ENCODE peak calls at places on chromosomes 11 and 22, in eight cellular contexts. One of them, this sample, is unnamed.

GRCh38 chr22:35568751-35569725 is 28.4 kb downstream of the RASD2 start:
- DNase-seq in OCI-M1: no peak
- DNase-seq in naive thymus-derived CD4-positive, alpha-beta T cell: no peak
- DNase-seq in Calu3: no peak
- DNase-seq in KBM-7: no peak
- DNase-seq in thyroid gland: no peak
- DNase-seq in thoracic aorta: no peak
- DNase-seq in stimulated activated CD4-positive, alpha-beta T cell treated with anti-CD3 and anti-CD28 coated beads, Interleukin-12 subunit alpha, Interleukin-12 subunit beta, amount 100 ng/mL, for 24 hours: no peak
- DNase-seq in this sample: no peak

GRCh38 chr11:123616505-123617198 is 37.8 kb downstream of the SCN3B start:
- DNase-seq in OCI-M1: no peak
- DNase-seq in naive thymus-derived CD4-positive, alpha-beta T cell: no peak
- DNase-seq in Calu3: no peak
- DNase-seq in KBM-7: no peak
- DNase-seq in thyroid gland: no peak
- DNase-seq in thoracic aorta: no peak
- DNase-seq in stimulated activated CD4-positive, alpha-beta T cell treated with anti-CD3 and anti-CD28 coated beads, Interleukin-12 subunit alpha, Interleukin-12 subunit beta, amount 100 ng/mL, for 24 hours: no peak
- DNase-seq in this sample: no peak

GRCh38 chr11:28529046-28529445 is 420.9 kb downstream of the METTL15 start:
- DNase-seq in OCI-M1: no peak
- DNase-seq in naive thymus-derived CD4-positive, alpha-beta T cell: no peak
- DNase-seq in Calu3: no peak
- DNase-seq in KBM-7: no peak
- DNase-seq in thyroid gland: peak; percentile 19
- DNase-seq in thoracic aorta: no peak
- DNase-seq in stimulated activated CD4-positive, alpha-beta T cell treated with anti-CD3 and anti-CD28 coated beads, Interleukin-12 subunit alpha, Interleukin-12 subunit beta, amount 100 ng/mL, for 24 hours: no peak
- DNase-seq in this sample: no peak

GRCh38 chr11:86355256-86355655 is 19.4 kb upstream of the CCDC81 start:
- DNase-seq in OCI-M1: no peak
- DNase-seq in naive thymus-derived CD4-positive, alpha-beta T cell: no peak
- DNase-seq in Calu3: no peak
- DNase-seq in KBM-7: no peak
- DNase-seq in thyroid gland: peak; percentile 63
- DNase-seq in thoracic aorta: no peak
- DNase-seq in stimulated activated CD4-positive, alpha-beta T cell treated with anti-CD3 and anti-CD28 coated beads, Interleukin-12 subunit alpha, Interleukin-12 subunit beta, amount 100 ng/mL, for 24 hours: no peak
- DNase-seq in this sample: no peak

GRCh38 chr22:49300951-49301397 is 526.7 kb downstream of the BRD1 start:
- DNase-seq in OCI-M1: no peak
- DNase-seq in naive thymus-derived CD4-positive, alpha-beta T cell: no peak
- DNase-seq in Calu3: no peak
- DNase-seq in KBM-7: no peak
- DNase-seq in thyroid gland: no peak
- DNase-seq in thoracic aorta: no peak
- DNase-seq in stimulated activated CD4-positive, alpha-beta T cell treated with anti-CD3 and anti-CD28 coated beads, Interleukin-12 subunit alpha, Interleukin-12 subunit beta, amount 100 ng/mL, for 24 hours: no peak
- DNase-seq in this sample: no peak

GRCh38 chr11:133934599-133935550 is 21.9 kb downstream of the IGSF9B start:
- DNase-seq in OCI-M1: peak; percentile 88
- DNase-seq in naive thymus-derived CD4-positive, alpha-beta T cell: no peak
- DNase-seq in Calu3: peak; percentile 80
- DNase-seq in KBM-7: no peak
- DNase-seq in thyroid gland: no peak
- DNase-seq in thoracic aorta: no peak
- DNase-seq in stimulated activated CD4-positive, alpha-beta T cell treated with anti-CD3 and anti-CD28 coated beads, Interleukin-12 subunit alpha, Interleukin-12 subunit beta, amount 100 ng/mL, for 24 hours: no peak
- DNase-seq in this sample: no peak

GRCh38 chr22:42692239-42693054 is 28.2 kb downstream of the A4GALT start:
- DNase-seq in OCI-M1: no peak
- DNase-seq in naive thymus-derived CD4-positive, alpha-beta T cell: no peak
- DNase-seq in Calu3: no peak
- DNase-seq in KBM-7: no peak
- DNase-seq in thyroid gland: no peak
- DNase-seq in thoracic aorta: no peak
- DNase-seq in stimulated activated CD4-positive, alpha-beta T cell treated with anti-CD3 and anti-CD28 coated beads, Interleukin-12 subunit alpha, Interleukin-12 subunit beta, amount 100 ng/mL, for 24 hours: no peak
- DNase-seq in this sample: no peak

GRCh38 chr11:123197711-123198110 is 2.7 kb upstream of the CLMP start:
- DNase-seq in OCI-M1: no peak
- DNase-seq in naive thymus-derived CD4-positive, alpha-beta T cell: no peak
- DNase-seq in Calu3: no peak
- DNase-seq in KBM-7: no peak
- DNase-seq in thyroid gland: no peak
- DNase-seq in thoracic aorta: no peak
- DNase-seq in stimulated activated CD4-positive, alpha-beta T cell treated with anti-CD3 and anti-CD28 coated beads, Interleukin-12 subunit alpha, Interleukin-12 subunit beta, amount 100 ng/mL, for 24 hours: no peak
- DNase-seq in this sample: no peak

GRCh38 chr11:1882265-1883238 is 9.1 kb downstream of the PRR33 start:
- DNase-seq in OCI-M1: peak; percentile 79
- DNase-seq in naive thymus-derived CD4-positive, alpha-beta T cell: peak; percentile 73
- DNase-seq in Calu3: peak; percentile 88
- DNase-seq in KBM-7: peak; percentile 83
- DNase-seq in thyroid gland: peak; percentile 63
- DNase-seq in thoracic aorta: no peak
- DNase-seq in stimulated activated CD4-positive, alpha-beta T cell treated with anti-CD3 and anti-CD28 coated beads, Interleukin-12 subunit alpha, Interleukin-12 subunit beta, amount 100 ng/mL, for 24 hours: peak; percentile 59
- DNase-seq in this sample: peak; percentile 37

GRCh38 chr11:64620286-64620962 is 29.4 kb downstream of the SLC22A12 start:
- DNase-seq in OCI-M1: no peak
- DNase-seq in naive thymus-derived CD4-positive, alpha-beta T cell: no peak
- DNase-seq in Calu3: no peak
- DNase-seq in KBM-7: no peak
- DNase-seq in thyroid gland: peak; percentile 54
- DNase-seq in thoracic aorta: no peak
- DNase-seq in stimulated activated CD4-positive, alpha-beta T cell treated with anti-CD3 and anti-CD28 coated beads, Interleukin-12 subunit alpha, Interleukin-12 subunit beta, amount 100 ng/mL, for 24 hours: no peak
- DNase-seq in this sample: no peak

GRCh38 chr11:94112182-94112960 is 16.3 kb upstream of the PANX1 start:
- DNase-seq in OCI-M1: no peak
- DNase-seq in naive thymus-derived CD4-positive, alpha-beta T cell: no peak
- DNase-seq in Calu3: no peak
- DNase-seq in KBM-7: no peak
- DNase-seq in thyroid gland: no peak
- DNase-seq in thoracic aorta: no peak
- DNase-seq in stimulated activated CD4-positive, alpha-beta T cell treated with anti-CD3 and anti-CD28 coated beads, Interleukin-12 subunit alpha, Interleukin-12 subunit beta, amount 100 ng/mL, for 24 hours: no peak
- DNase-seq in this sample: no peak

GRCh38 chr11:71420455-71421241 is 27.5 kb downstream of the DHCR7 start:
- DNase-seq in OCI-M1: peak; percentile 76
- DNase-seq in naive thymus-derived CD4-positive, alpha-beta T cell: no peak
- DNase-seq in Calu3: peak; percentile 63
- DNase-seq in KBM-7: peak; percentile 66
- DNase-seq in thyroid gland: peak; percentile 32
- DNase-seq in thoracic aorta: no peak
- DNase-seq in stimulated activated CD4-positive, alpha-beta T cell treated with anti-CD3 and anti-CD28 coated beads, Interleukin-12 subunit alpha, Interleukin-12 subunit beta, amount 100 ng/mL, for 24 hours: no peak
- DNase-seq in this sample: peak; percentile 4

GRCh38 chr22:49970528-49971231 is 10.1 kb downstream of the PIM3 start:
- DNase-seq in OCI-M1: peak; percentile 97
- DNase-seq in naive thymus-derived CD4-positive, alpha-beta T cell: peak; percentile 83
- DNase-seq in Calu3: peak; percentile 98
- DNase-seq in KBM-7: peak; percentile 98
- DNase-seq in thyroid gland: peak; percentile 99
- DNase-seq in thoracic aorta: peak; percentile 96
- DNase-seq in stimulated activated CD4-positive, alpha-beta T cell treated with anti-CD3 and anti-CD28 coated beads, Interleukin-12 subunit alpha, Interleukin-12 subunit beta, amount 100 ng/mL, for 24 hours: peak; percentile 91
- DNase-seq in this sample: peak; percentile 84

GRCh38 chr22:40592352-40593113 is 44.0 kb downstream of the MRTFA start:
- DNase-seq in OCI-M1: no peak
- DNase-seq in naive thymus-derived CD4-positive, alpha-beta T cell: no peak
- DNase-seq in Calu3: no peak
- DNase-seq in KBM-7: no peak
- DNase-seq in thyroid gland: no peak
- DNase-seq in thoracic aorta: no peak
- DNase-seq in stimulated activated CD4-positive, alpha-beta T cell treated with anti-CD3 and anti-CD28 coated beads, Interleukin-12 subunit alpha, Interleukin-12 subunit beta, amount 100 ng/mL, for 24 hours: no peak
- DNase-seq in this sample: no peak

GRCh38 chr22:44574581-44575343 is 76.7 kb upstream of the RTL6 start:
- DNase-seq in OCI-M1: no peak
- DNase-seq in naive thymus-derived CD4-positive, alpha-beta T cell: no peak
- DNase-seq in Calu3: no peak
- DNase-seq in KBM-7: no peak
- DNase-seq in thyroid gland: no peak
- DNase-seq in thoracic aorta: no peak
- DNase-seq in stimulated activated CD4-positive, alpha-beta T cell treated with anti-CD3 and anti-CD28 coated beads, Interleukin-12 subunit alpha, Interleukin-12 subunit beta, amount 100 ng/mL, for 24 hours: no peak
- DNase-seq in this sample: no peak

GRCh38 chr11:36069576-36070214 is 125.8 kb downstream of the LDLRAD3 start:
- DNase-seq in OCI-M1: no peak
- DNase-seq in naive thymus-derived CD4-positive, alpha-beta T cell: no peak
- DNase-seq in Calu3: no peak
- DNase-seq in KBM-7: no peak
- DNase-seq in thyroid gland: no peak
- DNase-seq in thoracic aorta: no peak
- DNase-seq in stimulated activated CD4-positive, alpha-beta T cell treated with anti-CD3 and anti-CD28 coated beads, Interleukin-12 subunit alpha, Interleukin-12 subunit beta, amount 100 ng/mL, for 24 hours: no peak
- DNase-seq in this sample: no peak

GRCh38 chr11:134356656-134357544 is 25.1 kb downstream of the GLB1L2 start:
- DNase-seq in OCI-M1: no peak
- DNase-seq in naive thymus-derived CD4-positive, alpha-beta T cell: no peak
- DNase-seq in Calu3: no peak
- DNase-seq in KBM-7: no peak
- DNase-seq in thyroid gland: peak; percentile 71
- DNase-seq in thoracic aorta: no peak
- DNase-seq in stimulated activated CD4-positive, alpha-beta T cell treated with anti-CD3 and anti-CD28 coated beads, Interleukin-12 subunit alpha, Interleukin-12 subunit beta, amount 100 ng/mL, for 24 hours: no peak
- DNase-seq in this sample: no peak

GRCh38 chr11:119370486-119371046 is 10.9 kb downstream of the USP2 start:
- DNase-seq in OCI-M1: no peak
- DNase-seq in naive thymus-derived CD4-positive, alpha-beta T cell: no peak
- DNase-seq in Calu3: no peak
- DNase-seq in KBM-7: no peak
- DNase-seq in thyroid gland: peak; percentile 88
- DNase-seq in thoracic aorta: no peak
- DNase-seq in stimulated activated CD4-positive, alpha-beta T cell treated with anti-CD3 and anti-CD28 coated beads, Interleukin-12 subunit alpha, Interleukin-12 subunit beta, amount 100 ng/mL, for 24 hours: no peak
- DNase-seq in this sample: no peak

GRCh38 chr11:70297341-70297740 is 26.9 kb downstream of the PPFIA1 start:
- DNase-seq in OCI-M1: no peak
- DNase-seq in naive thymus-derived CD4-positive, alpha-beta T cell: no peak
- DNase-seq in Calu3: no peak
- DNase-seq in KBM-7: no peak
- DNase-seq in thyroid gland: no peak
- DNase-seq in thoracic aorta: no peak
- DNase-seq in stimulated activated CD4-positive, alpha-beta T cell treated with anti-CD3 and anti-CD28 coated beads, Interleukin-12 subunit alpha, Interleukin-12 subunit beta, amount 100 ng/mL, for 24 hours: no peak
- DNase-seq in this sample: no peak

GRCh38 chr22:33350391-33350955 is 292.3 kb upstream of the SYN3 start:
- DNase-seq in OCI-M1: no peak
- DNase-seq in naive thymus-derived CD4-positive, alpha-beta T cell: no peak
- DNase-seq in Calu3: no peak
- DNase-seq in KBM-7: no peak
- DNase-seq in thyroid gland: no peak
- DNase-seq in thoracic aorta: no peak
- DNase-seq in stimulated activated CD4-positive, alpha-beta T cell treated with anti-CD3 and anti-CD28 coated beads, Interleukin-12 subunit alpha, Interleukin-12 subunit beta, amount 100 ng/mL, for 24 hours: no peak
- DNase-seq in this sample: no peak

GRCh38 chr11:6260207-6260726 is 629 bp downstream of the CCKBR start:
- DNase-seq in OCI-M1: no peak
- DNase-seq in naive thymus-derived CD4-positive, alpha-beta T cell: no peak
- DNase-seq in Calu3: no peak
- DNase-seq in KBM-7: no peak
- DNase-seq in thyroid gland: no peak
- DNase-seq in thoracic aorta: no peak
- DNase-seq in stimulated activated CD4-positive, alpha-beta T cell treated with anti-CD3 and anti-CD28 coated beads, Interleukin-12 subunit alpha, Interleukin-12 subunit beta, amount 100 ng/mL, for 24 hours: no peak
- DNase-seq in this sample: no peak

GRCh38 chr11:116467809-116468208 is 305.0 kb downstream of the BUD13 start:
- DNase-seq in OCI-M1: no peak
- DNase-seq in naive thymus-derived CD4-positive, alpha-beta T cell: no peak
- DNase-seq in Calu3: no peak
- DNase-seq in KBM-7: no peak
- DNase-seq in thyroid gland: no peak
- DNase-seq in thoracic aorta: no peak
- DNase-seq in stimulated activated CD4-positive, alpha-beta T cell treated with anti-CD3 and anti-CD28 coated beads, Interleukin-12 subunit alpha, Interleukin-12 subunit beta, amount 100 ng/mL, for 24 hours: no peak
- DNase-seq in this sample: no peak

GRCh38 chr11:66719111-66719872 is 9.7 kb downstream of the SPTBN2 start:
- DNase-seq in OCI-M1: no peak
- DNase-seq in naive thymus-derived CD4-positive, alpha-beta T cell: no peak
- DNase-seq in Calu3: no peak
- DNase-seq in KBM-7: no peak
- DNase-seq in thyroid gland: no peak
- DNase-seq in thoracic aorta: no peak
- DNase-seq in stimulated activated CD4-positive, alpha-beta T cell treated with anti-CD3 and anti-CD28 coated beads, Interleukin-12 subunit alpha, Interleukin-12 subunit beta, amount 100 ng/mL, for 24 hours: no peak
- DNase-seq in this sample: no peak

GRCh38 chr11:126927628-126928027 is 72.9 kb downstream of the KIRREL3 start:
- DNase-seq in OCI-M1: no peak
- DNase-seq in naive thymus-derived CD4-positive, alpha-beta T cell: no peak
- DNase-seq in Calu3: no peak
- DNase-seq in KBM-7: no peak
- DNase-seq in thyroid gland: peak; percentile 26
- DNase-seq in thoracic aorta: no peak
- DNase-seq in stimulated activated CD4-positive, alpha-beta T cell treated with anti-CD3 and anti-CD28 coated beads, Interleukin-12 subunit alpha, Interleukin-12 subunit beta, amount 100 ng/mL, for 24 hours: no peak
- DNase-seq in this sample: no peak

GRCh38 chr11:16359369-16359768 is 3.0 kb upstream of the SOX6 start:
- DNase-seq in OCI-M1: no peak
- DNase-seq in naive thymus-derived CD4-positive, alpha-beta T cell: no peak
- DNase-seq in Calu3: no peak
- DNase-seq in KBM-7: no peak
- DNase-seq in thyroid gland: no peak
- DNase-seq in thoracic aorta: no peak
- DNase-seq in stimulated activated CD4-positive, alpha-beta T cell treated with anti-CD3 and anti-CD28 coated beads, Interleukin-12 subunit alpha, Interleukin-12 subunit beta, amount 100 ng/mL, for 24 hours: no peak
- DNase-seq in this sample: no peak

GRCh38 chr11:36635463-36635862 is 37.4 kb upstream of the RAG2 start:
- DNase-seq in OCI-M1: no peak
- DNase-seq in naive thymus-derived CD4-positive, alpha-beta T cell: no peak
- DNase-seq in Calu3: no peak
- DNase-seq in KBM-7: no peak
- DNase-seq in thyroid gland: peak; percentile 29
- DNase-seq in thoracic aorta: no peak
- DNase-seq in stimulated activated CD4-positive, alpha-beta T cell treated with anti-CD3 and anti-CD28 coated beads, Interleukin-12 subunit alpha, Interleukin-12 subunit beta, amount 100 ng/mL, for 24 hours: no peak
- DNase-seq in this sample: no peak

GRCh38 chr11:77602385-77603105 is 12.8 kb downstream of the AQP11 start:
- DNase-seq in OCI-M1: peak; percentile 76
- DNase-seq in naive thymus-derived CD4-positive, alpha-beta T cell: no peak
- DNase-seq in Calu3: no peak
- DNase-seq in KBM-7: no peak
- DNase-seq in thyroid gland: peak; percentile 19
- DNase-seq in thoracic aorta: no peak
- DNase-seq in stimulated activated CD4-positive, alpha-beta T cell treated with anti-CD3 and anti-CD28 coated beads, Interleukin-12 subunit alpha, Interleukin-12 subunit beta, amount 100 ng/mL, for 24 hours: no peak
- DNase-seq in this sample: no peak

GRCh38 chr22:37237371-37238268 is 6.4 kb downstream of the RAC2 start:
- DNase-seq in OCI-M1: no peak
- DNase-seq in naive thymus-derived CD4-positive, alpha-beta T cell: peak; percentile 46
- DNase-seq in Calu3: no peak
- DNase-seq in KBM-7: no peak
- DNase-seq in thyroid gland: no peak
- DNase-seq in thoracic aorta: no peak
- DNase-seq in stimulated activated CD4-positive, alpha-beta T cell treated with anti-CD3 and anti-CD28 coated beads, Interleukin-12 subunit alpha, Interleukin-12 subunit beta, amount 100 ng/mL, for 24 hours: no peak
- DNase-seq in this sample: no peak

GRCh38 chr11:114058026-114058706 is 1.3 kb upstream of the ZBTB16 start:
- DNase-seq in OCI-M1: no peak
- DNase-seq in naive thymus-derived CD4-positive, alpha-beta T cell: no peak
- DNase-seq in Calu3: no peak
- DNase-seq in KBM-7: no peak
- DNase-seq in thyroid gland: peak; percentile 43
- DNase-seq in thoracic aorta: no peak
- DNase-seq in stimulated activated CD4-positive, alpha-beta T cell treated with anti-CD3 and anti-CD28 coated beads, Interleukin-12 subunit alpha, Interleukin-12 subunit beta, amount 100 ng/mL, for 24 hours: no peak
- DNase-seq in this sample: no peak

GRCh38 chr11:112889446-112889845 is 71.8 kb upstream of the NCAM1 start:
- DNase-seq in OCI-M1: no peak
- DNase-seq in naive thymus-derived CD4-positive, alpha-beta T cell: no peak
- DNase-seq in Calu3: no peak
- DNase-seq in KBM-7: no peak
- DNase-seq in thyroid gland: no peak
- DNase-seq in thoracic aorta: no peak
- DNase-seq in stimulated activated CD4-positive, alpha-beta T cell treated with anti-CD3 and anti-CD28 coated beads, Interleukin-12 subunit alpha, Interleukin-12 subunit beta, amount 100 ng/mL, for 24 hours: no peak
- DNase-seq in this sample: no peak

This sample was measured in KG1.